ENCODE peak calls at places on chromosomes 5 and 9, in six cellular contexts. K, T, W, V, G and A are unnamed samples.

GRCh38 chr5:28374492-28374934 is 1336.1 kb upstream of the CDH9 start:
- DNase-seq in T (no peak), W (no peak), G (peak), K (no peak), V (no peak), A (no peak)

GRCh38 chr5:160470437-160471341 is 49.0 kb downstream of the PTTG1 start:
- DNase-seq in K (no peak), G (peak), V (no peak), W (no peak), T (peak), A (no peak)

GRCh38 chr5:43602818-43603534 is at the start of gene NNT:
- DNase-seq in W (peak), G (peak), V (peak), K (peak), T (peak), A (peak)

GRCh38 chr9:98147582-98147981 is 28.6 kb upstream of the TRIM14 start:
- DNase-seq in K (no peak), W (no peak), G (no peak), T (no peak), V (no peak), A (no peak)

GRCh38 chr5:15790446-15791005 is 290.5 kb downstream of the FBXL7 start:
- DNase-seq in W (no peak), T (no peak), K (no peak), V (no peak), G (no peak), A (no peak)

GRCh38 chr9:110081395-110081794 is 126.6 kb downstream of the C9orf152 start:
- DNase-seq in T (no peak), G (no peak), W (no peak), V (no peak), K (no peak), A (no peak)

GRCh38 chr5:124206540-124206939 is 539.9 kb downstream of the ZNF608 start:
- DNase-seq in V (no peak), G (no peak), W (no peak), T (no peak), K (no peak), A (no peak)

GRCh38 chr9:13436591-13436990 is 157.1 kb upstream of the MPDZ start:
- DNase-seq in K (no peak), W (no peak), T (no peak), V (no peak), G (no peak), A (no peak)

GRCh38 chr5:120055858-120056257 is 408.2 kb upstream of the PRR16 start:
- DNase-seq in T (no peak), G (peak), K (no peak), W (no peak), V (no peak), A (no peak)

DNA sequence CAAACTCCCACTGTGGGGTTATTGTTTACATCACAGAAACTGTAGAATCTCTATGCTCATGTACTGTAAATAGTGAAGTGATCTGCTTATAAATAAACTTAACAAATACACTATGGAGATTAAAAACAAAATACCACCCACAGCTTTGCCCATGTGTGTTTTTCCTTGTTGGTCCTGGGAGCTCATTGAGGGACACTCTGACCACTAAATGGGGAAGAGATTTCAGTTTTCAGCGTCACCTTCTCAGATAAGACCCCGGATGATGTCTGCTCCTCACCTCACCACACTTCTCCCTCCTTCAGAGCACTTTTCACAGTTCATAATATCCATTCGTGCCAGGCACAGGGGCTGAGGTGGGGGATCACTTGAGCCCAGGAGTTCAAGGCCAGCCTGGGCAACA is 89.7 kb downstream of the PDE6A start:
- DNase-seq in W (no peak), K (no peak), G (no peak), V (no peak), T (no peak), A (no peak)
- H3K27ac ChIP-seq in W (peak), K (no peak), G (no peak), V (no peak), T (no peak), A (no peak)

GRCh38 chr5:79560774-79561524 is 47.0 kb upstream of the HOMER1 start:
- DNase-seq in V (no peak), T (no peak), G (no peak), K (no peak), W (no peak), A (no peak)
- H3K27ac ChIP-seq in V (no peak), T (no peak), G (no peak), K (no peak), W (peak), A (no peak)

GRCh38 chr5:1055896-1056610 is 47.5 kb downstream of the NKD2 start:
- DNase-seq in G (no peak), W (peak), K (peak), T (no peak), V (peak), A (no peak)
- H3K27ac ChIP-seq in G (no peak), W (no peak), K (no peak), T (no peak), V (no peak), A (no peak)

GRCh38 chr5:170307575-170308465 is 10.2 kb upstream of the LCP2 start:
- DNase-seq in T (peak), W (peak), G (peak), K (no peak), V (no peak), A (peak)
- H3K27ac ChIP-seq in T (peak), W (peak), G (no peak), K (peak), V (peak), A (peak)